ENCODE peak calls at places on chromosome 21, in eight cellular contexts. P, K, H, M, F, G, Q and W are unnamed samples.

GRCh38 chr21:18908641-18909040 is 505.1 kb upstream of the TMPRSS15 start:
- DNase-seq in K (no peak), G (no peak), M (no peak), P (no peak), Q (no peak), F (no peak), H (no peak), W (no peak)

GRCh38 chr21:25836396-25836795 is 101.6 kb downstream of the GABPA start:
- DNase-seq in P (no peak), M (no peak), H (no peak), F (no peak), G (no peak), Q (no peak), K (no peak), W (no peak)

GRCh38 chr21:32569261-32570230 is 15.8 kb downstream of the TCP10L start:
- DNase-seq in G (peak; percentile 82), Q (peak; percentile 77), F (peak; percentile 81), K (peak; percentile 77), H (peak; percentile 79), P (peak; percentile 63), M (peak; percentile 52), W (peak; percentile 75)

GRCh38 chr21:17802568-17802967 is 16.6 kb downstream of the C21orf91 start:
- DNase-seq in G (no peak), Q (no peak), K (no peak), M (no peak), P (no peak), F (no peak), H (peak; percentile 41), W (no peak)

GRCh38 chr21:38175321-38175720 is 81.5 kb upstream of the KCNJ15 start:
- DNase-seq in F (no peak), M (no peak), G (no peak), K (no peak), H (no peak), P (no peak), Q (no peak), W (no peak)

GRCh38 chr21:42237577-42237976 is 18.6 kb downstream of the ABCG1 start:
- DNase-seq in H (no peak), K (no peak), Q (no peak), G (no peak), M (no peak), P (no peak), F (no peak), W (no peak)

GRCh38 chr21:34557261-34557660 is 45.3 kb upstream of the KCNE1 start:
- DNase-seq in M (no peak), F (no peak), Q (no peak), H (no peak), G (no peak), P (no peak), K (no peak), W (no peak)

GRCh38 chr21:26115899-26116298 is 54.7 kb downstream of the APP start:
- DNase-seq in F (no peak), P (no peak), Q (no peak), M (no peak), H (peak; percentile 71), K (no peak), G (no peak), W (no peak)

GRCh38 chr21:44295163-44295601 is 4.7 kb upstream of the PFKL start:
- DNase-seq in G (no peak), Q (no peak), F (no peak), P (no peak), M (no peak), K (no peak), H (no peak), W (no peak)

GRCh38 chr21:20661221-20661620 is 337.0 kb upstream of the NCAM2 start:
- DNase-seq in K (no peak), M (no peak), F (no peak), Q (no peak), H (no peak), G (no peak), P (no peak), W (no peak)

GRCh38 chr21:27362249-27362648 is 395.4 kb upstream of the ADAMTS5 start:
- DNase-seq in H (no peak), F (no peak), Q (no peak), K (no peak), M (no peak), G (no peak), P (no peak), W (no peak)

GRCh38 chr21:33132054-33132453 is 62.1 kb downstream of the OLIG1 start:
- DNase-seq in Q (peak; percentile 6), G (no peak), M (no peak), P (no peak), K (no peak), H (no peak), F (no peak), W (no peak)

GRCh38 chr21:44370027-44370735 is 16.8 kb downstream of the TRPM2 start:
- DNase-seq in Q (peak; percentile 54), H (no peak), K (peak; percentile 70), F (no peak), G (peak; percentile 17), P (peak; percentile 19), M (no peak), W (no peak)

GRCh38 chr21:23695449-23695848 is 1911.8 kb downstream of the MRPL39 start:
- DNase-seq in H (no peak), G (no peak), Q (no peak), F (no peak), P (no peak), M (no peak), K (no peak), W (no peak)

GRCh38 chr21:36769051-36769867 is 70.3 kb downstream of the SIM2 start:
- DNase-seq in H (peak; percentile 66), G (no peak), K (no peak), P (no peak), Q (no peak), F (no peak), M (no peak), W (no peak)

GRCh38 chr21:16891821-16892220 is 621.0 kb upstream of the CXADR start:
- DNase-seq in K (no peak), F (no peak), P (no peak), H (peak; percentile 78), G (no peak), M (no peak), Q (no peak), W (no peak)

GRCh38 chr21:19198801-19199200 is 795.2 kb upstream of the TMPRSS15 start:
- DNase-seq in G (no peak), K (no peak), M (no peak), H (no peak), P (no peak), Q (no peak), F (no peak), W (no peak)

GRCh38 chr21:25171438-25171837 is 435.8 kb downstream of the MRPL39 start:
- DNase-seq in P (no peak), G (no peak), F (no peak), Q (no peak), K (no peak), H (peak; percentile 75), M (no peak), W (no peak)

GRCh38 chr21:36381841-36382589 is 3.2 kb upstream of the CHAF1B start:
- DNase-seq in G (no peak), H (no peak), K (no peak), Q (no peak), M (no peak), F (no peak), P (no peak), W (no peak)

GRCh38 chr21:38574895-38575294 is 76.6 kb upstream of the ERG start:
- DNase-seq in F (no peak), G (no peak), P (no peak), Q (no peak), K (no peak), H (no peak), M (no peak), W (no peak)

GRCh38 chr21:38159355-38159754 is 97.4 kb upstream of the KCNJ15 start:
- DNase-seq in G (peak; percentile 32), P (peak; percentile 69), H (peak; percentile 89), M (peak; percentile 52), F (peak; percentile 61), Q (peak; percentile 53), K (peak; percentile 87), W (peak; percentile 52)

GRCh38 chr21:38506606-38507331 is 8.5 kb upstream of the ERG start:
- DNase-seq in G (no peak), P (peak; percentile 91), Q (no peak), M (no peak), H (no peak), F (no peak), K (no peak), W (no peak)

GRCh38 chr21:42974832-42975820 is 764 bp downstream of the PKNOX1 start:
- DNase-seq in H (peak; percentile 65), M (peak; percentile 28), K (peak; percentile 94), Q (peak; percentile 42), P (peak; percentile 63), F (peak; percentile 63), G (peak; percentile 72), W (peak; percentile 70)

GRCh38 chr21:35179990-35180557 is 131.0 kb upstream of the RUNX1 start:
- DNase-seq in G (no peak), P (no peak), K (no peak), Q (no peak), M (no peak), F (no peak), H (peak; percentile 85), W (no peak)

GRCh38 chr21:31754561-31754960 is 22.6 kb upstream of the SCAF4 start:
- DNase-seq in H (no peak), K (no peak), F (no peak), P (no peak), G (no peak), M (no peak), Q (no peak), W (no peak)

GRCh38 chr21:15908187-15908586 is 178.4 kb downstream of the USP25 start:
- DNase-seq in F (no peak), H (no peak), P (no peak), M (no peak), K (no peak), Q (no peak), G (no peak), W (no peak)

GRCh38 chr21:37742532-37742931 is 173.7 kb downstream of the KCNJ6 start:
- DNase-seq in Q (no peak), F (no peak), H (no peak), K (no peak), P (peak; percentile 32), G (no peak), M (no peak), W (no peak)